ENCODE peak calls at places on chromosomes 3 and 15, in eight cellular contexts. V is right cardiac atrium; D is nephron progenitor cell; Q is activated CD4-positive, alpha-beta T cell treated with anti-CD3 and anti-CD28 coated beads for 4 hours; U is IMR-90; N is endodermal cell; R is heart left ventricle; F is NCI-H460. W is an unnamed sample.

GRCh38 chr3:46670000-46670890 is 23.2 kb downstream of the ALS2CL start:
- DNase-seq in V (no peak), D (no peak), Q (no peak), U (no peak), N (peak; percentile 33), R (peak; percentile 19), F (no peak), W (no peak)

GRCh38 chr3:101615525-101615924 is 41.5 kb downstream of the PCNP start:
- DNase-seq in V (no peak), D (no peak), Q (no peak), U (no peak), N (no peak), R (no peak), F (no peak), W (no peak)

GRCh38 chr3:115648559-115648958 is 25.2 kb downstream of the GAP43 start:
- DNase-seq in V (no peak), D (no peak), Q (no peak), U (peak; percentile 36), N (no peak), R (no peak), F (no peak), W (no peak)

GRCh38 chr3:73351423-73352071 is 273.2 kb downstream of the PDZRN3 start:
- DNase-seq in V (peak; percentile 25), D (no peak), Q (no peak), U (no peak), N (no peak), R (peak; percentile 64), F (no peak), W (no peak)

GRCh38 chr15:62296756-62297507 is 131.8 kb upstream of the C2CD4B start:
- DNase-seq in V (no peak), D (no peak), Q (no peak), U (no peak), N (peak; percentile 72), R (no peak), F (no peak), W (no peak)

GRCh38 chr3:133575121-133575520 is 1.6 kb downstream of the CDV3 start:
- DNase-seq in V (no peak), D (no peak), Q (no peak), U (no peak), N (no peak), R (no peak), F (no peak), W (no peak)

GRCh38 chr3:44104668-44105321 is 136.9 kb upstream of the TOPAZ1 start:
- DNase-seq in V (no peak), D (no peak), Q (peak; percentile 29), U (peak; percentile 16), N (no peak), R (no peak), F (no peak), W (peak; percentile 58)

GRCh38 chr3:14933829-14934425 is 13.5 kb upstream of the NR2C2 start:
- DNase-seq in V (no peak), D (peak; percentile 27), Q (no peak), U (no peak), N (no peak), R (no peak), F (no peak), W (no peak)

GRCh38 chr15:33860749-33861148 is 107.5 kb upstream of the CHRM5 start:
- DNase-seq in V (no peak), D (no peak), Q (no peak), U (peak; percentile 61), N (no peak), R (no peak), F (no peak), W (no peak)